ENCODE peak calls at places on chromosomes 11 and 22, in nine cellular contexts. One of them, this sample, is unnamed. For H3K4me1, the result is how much of the 10 kb centered on the place peaks cover.

GRCh38 chr22:48186121-48186790 is 1423.8 kb downstream of the TBC1D22A start:
- DNase-seq in esophagus squamous epithelium: no peak
- DNase-seq in fibroblast of lung: no peak
- DNase-seq in stomach: no peak
- DNase-seq in CD8-positive, alpha-beta T cell: no peak
- DNase-seq in SK-N-SH: no peak
- DNase-seq in astrocyte: no peak
- DNase-seq in colonic mucosa: no peak
- DNase-seq in heart right ventricle: no peak
- DNase-seq in this sample: no peak

GRCh38 chr11:19313140-19313539 is 72.4 kb upstream of the E2F8 start:
- DNase-seq in CD8-positive, alpha-beta T cell: no peak
- DNase-seq in fibroblast of lung: no peak
- DNase-seq in stomach: no peak
- DNase-seq in heart right ventricle: no peak
- DNase-seq in SK-N-SH: peak
- DNase-seq in astrocyte: no peak
- DNase-seq in esophagus squamous epithelium: no peak
- DNase-seq in colonic mucosa: no peak
- DNase-seq in this sample: no peak

GRCh38 chr11:5928811-5929210 is 13.2 kb upstream of the OR56A3 start:
- DNase-seq in heart right ventricle: no peak
- DNase-seq in fibroblast of lung: no peak
- DNase-seq in esophagus squamous epithelium: no peak
- DNase-seq in CD8-positive, alpha-beta T cell: no peak
- DNase-seq in astrocyte: no peak
- DNase-seq in SK-N-SH: no peak
- DNase-seq in colonic mucosa: no peak
- DNase-seq in stomach: no peak
- DNase-seq in this sample: no peak

GRCh38 chr11:104343578-104343977 is 179.6 kb upstream of the PDGFD start:
- DNase-seq in heart right ventricle: no peak
- DNase-seq in esophagus squamous epithelium: no peak
- DNase-seq in stomach: no peak
- DNase-seq in fibroblast of lung: peak
- DNase-seq in colonic mucosa: no peak
- DNase-seq in astrocyte: no peak
- DNase-seq in SK-N-SH: no peak
- DNase-seq in CD8-positive, alpha-beta T cell: no peak
- DNase-seq in this sample: no peak

GRCh38 chr11:103898577-103899336 is 137.7 kb upstream of the DDI1 start:
- DNase-seq in heart right ventricle: no peak
- DNase-seq in colonic mucosa: no peak
- DNase-seq in SK-N-SH: no peak
- DNase-seq in astrocyte: no peak
- DNase-seq in stomach: no peak
- DNase-seq in CD8-positive, alpha-beta T cell: no peak
- DNase-seq in fibroblast of lung: no peak
- DNase-seq in esophagus squamous epithelium: no peak
- DNase-seq in this sample: no peak

GRCh38 chr11:82810326-82810725 is 76.7 kb upstream of the FAM181B start:
- DNase-seq in colonic mucosa: no peak
- DNase-seq in astrocyte: no peak
- DNase-seq in CD8-positive, alpha-beta T cell: no peak
- DNase-seq in SK-N-SH: no peak
- DNase-seq in stomach: no peak
- DNase-seq in esophagus squamous epithelium: no peak
- DNase-seq in heart right ventricle: no peak
- DNase-seq in fibroblast of lung: no peak
- DNase-seq in this sample: no peak

GRCh38 chr11:17979770-17980371 is 33.0 kb downstream of the SERGEF start:
- DNase-seq in stomach: peak
- DNase-seq in astrocyte: no peak
- DNase-seq in heart right ventricle: no peak
- DNase-seq in SK-N-SH: peak
- DNase-seq in esophagus squamous epithelium: no peak
- DNase-seq in fibroblast of lung: peak
- DNase-seq in colonic mucosa: peak
- DNase-seq in CD8-positive, alpha-beta T cell: peak
- DNase-seq in this sample: no peak

GRCh38 chr11:77371646-77372045 is 70.2 kb upstream of the GDPD4 start:
- DNase-seq in astrocyte: no peak
- DNase-seq in heart right ventricle: no peak
- DNase-seq in stomach: no peak
- DNase-seq in esophagus squamous epithelium: no peak
- DNase-seq in colonic mucosa: no peak
- DNase-seq in CD8-positive, alpha-beta T cell: no peak
- DNase-seq in fibroblast of lung: no peak
- DNase-seq in SK-N-SH: no peak
- DNase-seq in this sample: no peak

GRCh38 chr11:129373489-129373953 is 2.1 kb upstream of the BARX2 start:
- DNase-seq in colonic mucosa: no peak
- DNase-seq in SK-N-SH: no peak
- DNase-seq in astrocyte: no peak
- DNase-seq in fibroblast of lung: peak
- DNase-seq in CD8-positive, alpha-beta T cell: no peak
- DNase-seq in stomach: no peak
- DNase-seq in heart right ventricle: no peak
- DNase-seq in esophagus squamous epithelium: no peak
- DNase-seq in this sample: no peak

GRCh38 chr11:19161651-19162050 is 40.1 kb downstream of the CSRP3 start:
- DNase-seq in esophagus squamous epithelium: no peak
- DNase-seq in stomach: no peak
- DNase-seq in astrocyte: no peak
- DNase-seq in colonic mucosa: no peak
- DNase-seq in SK-N-SH: no peak
- DNase-seq in heart right ventricle: no peak
- DNase-seq in CD8-positive, alpha-beta T cell: no peak
- DNase-seq in fibroblast of lung: no peak
- DNase-seq in this sample: no peak

GRCh38 chr11:82978422-82979099 is 77.0 kb downstream of the DDIAS start:
- DNase-seq in astrocyte: peak
- DNase-seq in stomach: no peak
- DNase-seq in heart right ventricle: no peak
- DNase-seq in fibroblast of lung: peak
- DNase-seq in colonic mucosa: no peak
- DNase-seq in esophagus squamous epithelium: no peak
- DNase-seq in SK-N-SH: no peak
- DNase-seq in CD8-positive, alpha-beta T cell: no peak
- DNase-seq in this sample: no peak

GRCh38 chr11:131186629-131187075 is 183.8 kb upstream of the NTM start:
- DNase-seq in astrocyte: no peak
- DNase-seq in fibroblast of lung: no peak
- DNase-seq in CD8-positive, alpha-beta T cell: no peak
- DNase-seq in colonic mucosa: no peak
- DNase-seq in stomach: no peak
- DNase-seq in esophagus squamous epithelium: no peak
- DNase-seq in heart right ventricle: no peak
- DNase-seq in SK-N-SH: no peak
- DNase-seq in this sample: no peak

GRCh38 chr11:79092791-79093313 is 348.0 kb downstream of the TENM4 start:
- DNase-seq in fibroblast of lung: peak
- DNase-seq in heart right ventricle: peak
- DNase-seq in esophagus squamous epithelium: no peak
- DNase-seq in stomach: no peak
- DNase-seq in SK-N-SH: no peak
- DNase-seq in astrocyte: peak
- DNase-seq in colonic mucosa: no peak
- DNase-seq in CD8-positive, alpha-beta T cell: no peak
- DNase-seq in this sample: no peak

GRCh38 chr11:73532310-73532709 is 65.6 kb downstream of the FAM168A start:
- DNase-seq in CD8-positive, alpha-beta T cell: no peak
- DNase-seq in stomach: no peak
- DNase-seq in esophagus squamous epithelium: no peak
- DNase-seq in SK-N-SH: no peak
- DNase-seq in astrocyte: no peak
- DNase-seq in heart right ventricle: no peak
- DNase-seq in colonic mucosa: no peak
- DNase-seq in fibroblast of lung: peak
- DNase-seq in this sample: no peak

GRCh38 chr11:65861165-65861505 is 902 bp downstream of the MUS81 start:
- DNase-seq in esophagus squamous epithelium: no peak
- DNase-seq in fibroblast of lung: no peak
- DNase-seq in colonic mucosa: no peak
- DNase-seq in astrocyte: no peak
- DNase-seq in CD8-positive, alpha-beta T cell: no peak
- DNase-seq in heart right ventricle: peak
- DNase-seq in stomach: no peak
- DNase-seq in SK-N-SH: no peak
- DNase-seq in this sample: no peak

GRCh38 chr11:115860246-115860645 is 356.0 kb upstream of the CADM1 start:
- DNase-seq in CD8-positive, alpha-beta T cell: no peak
- DNase-seq in stomach: no peak
- DNase-seq in astrocyte: peak
- DNase-seq in heart right ventricle: no peak
- DNase-seq in esophagus squamous epithelium: no peak
- DNase-seq in SK-N-SH: no peak
- DNase-seq in colonic mucosa: no peak
- DNase-seq in fibroblast of lung: no peak
- DNase-seq in this sample: no peak

GRCh38 chr11:581342-581741 is 5.1 kb downstream of the PHRF1 start:
- DNase-seq in astrocyte: no peak
- DNase-seq in heart right ventricle: no peak
- DNase-seq in CD8-positive, alpha-beta T cell: no peak
- DNase-seq in colonic mucosa: no peak
- DNase-seq in fibroblast of lung: no peak
- DNase-seq in SK-N-SH: no peak
- DNase-seq in stomach: no peak
- DNase-seq in esophagus squamous epithelium: no peak
- DNase-seq in this sample: no peak

GRCh38 chr11:102513869-102514268 is 16.7 kb downstream of the MMP7 start:
- DNase-seq in SK-N-SH: no peak
- DNase-seq in fibroblast of lung: peak
- DNase-seq in astrocyte: no peak
- DNase-seq in stomach: no peak
- DNase-seq in colonic mucosa: peak
- DNase-seq in esophagus squamous epithelium: no peak
- DNase-seq in heart right ventricle: no peak
- DNase-seq in CD8-positive, alpha-beta T cell: no peak
- DNase-seq in this sample: no peak

GRCh38 chr11:60389279-60389910 is 6.9 kb upstream of the MS4A14 start:
- DNase-seq in esophagus squamous epithelium: no peak
- DNase-seq in heart right ventricle: no peak
- DNase-seq in fibroblast of lung: no peak
- DNase-seq in CD8-positive, alpha-beta T cell: no peak
- DNase-seq in astrocyte: no peak
- DNase-seq in SK-N-SH: no peak
- DNase-seq in colonic mucosa: no peak
- DNase-seq in stomach: no peak
- DNase-seq in this sample: no peak

GRCh38 chr11:72813740-72814138 is 472 bp upstream of the ATG16L2 start:
- DNase-seq in heart right ventricle: peak
- DNase-seq in CD8-positive, alpha-beta T cell: no peak
- DNase-seq in SK-N-SH: peak
- DNase-seq in stomach: peak
- DNase-seq in esophagus squamous epithelium: no peak
- DNase-seq in colonic mucosa: peak
- DNase-seq in astrocyte: no peak
- DNase-seq in fibroblast of lung: peak
- DNase-seq in this sample: no peak

GRCh38 chr22:41285441-41285819 is 557 bp downstream of the RANGAP1 start:
- DNase-seq in CD8-positive, alpha-beta T cell: peak
- DNase-seq in heart right ventricle: peak
- DNase-seq in fibroblast of lung: peak
- DNase-seq in astrocyte: peak
- DNase-seq in SK-N-SH: peak
- DNase-seq in colonic mucosa: peak
- DNase-seq in esophagus squamous epithelium: no peak
- DNase-seq in stomach: peak
- DNase-seq in this sample: peak

GRCh38 chr11:65279713-65280459 is 18.1 kb downstream of the POLA2 start:
- DNase-seq in heart right ventricle: peak
- DNase-seq in colonic mucosa: no peak
- DNase-seq in fibroblast of lung: peak
- DNase-seq in stomach: peak
- DNase-seq in astrocyte: peak
- DNase-seq in esophagus squamous epithelium: no peak
- DNase-seq in SK-N-SH: no peak
- DNase-seq in CD8-positive, alpha-beta T cell: no peak
- DNase-seq in this sample: peak

GRCh38 chr11:31956310-31956709 is 134.6 kb upstream of the RCN1 start:
- DNase-seq in colonic mucosa: no peak
- DNase-seq in SK-N-SH: no peak
- DNase-seq in fibroblast of lung: no peak
- DNase-seq in esophagus squamous epithelium: no peak
- DNase-seq in CD8-positive, alpha-beta T cell: no peak
- DNase-seq in astrocyte: peak
- DNase-seq in stomach: no peak
- DNase-seq in heart right ventricle: no peak
- DNase-seq in this sample: no peak

GRCh38 chr11:50169634-50170033 is 137.0 kb downstream of the OR4C45 start:
- DNase-seq in astrocyte: no peak
- DNase-seq in stomach: no peak
- DNase-seq in CD8-positive, alpha-beta T cell: no peak
- DNase-seq in heart right ventricle: no peak
- DNase-seq in esophagus squamous epithelium: no peak
- DNase-seq in colonic mucosa: no peak
- DNase-seq in SK-N-SH: no peak
- DNase-seq in fibroblast of lung: no peak
- DNase-seq in this sample: no peak
- TF ChIP-seq CTCF in astrocyte: no peak
- TF ChIP-seq CTCF in stomach: no peak
- TF ChIP-seq CTCF in CD8-positive, alpha-beta T cell: no peak
- TF ChIP-seq CTCF in heart right ventricle: no peak
- TF ChIP-seq CTCF in esophagus squamous epithelium: no peak
- TF ChIP-seq CTCF in colonic mucosa: no peak
- TF ChIP-seq CTCF in SK-N-SH: no peak
- TF ChIP-seq CTCF in fibroblast of lung: no peak
- TF ChIP-seq CTCF in this sample: no peak

GRCh38 chr22:42912049-42912448 is 55.0 kb upstream of the ARFGAP3 start:
- DNase-seq in CD8-positive, alpha-beta T cell: no peak
- DNase-seq in astrocyte: no peak
- DNase-seq in heart right ventricle: no peak
- DNase-seq in colonic mucosa: no peak
- DNase-seq in fibroblast of lung: no peak
- DNase-seq in SK-N-SH: no peak
- DNase-seq in esophagus squamous epithelium: no peak
- DNase-seq in stomach: no peak
- DNase-seq in this sample: no peak
- H3K4me1 ChIP-seq in CD8-positive, alpha-beta T cell: under half
- H3K4me1 ChIP-seq in astrocyte: under half
- H3K4me1 ChIP-seq in heart right ventricle: half or more
- H3K4me1 ChIP-seq in colonic mucosa: under half
- H3K4me1 ChIP-seq in fibroblast of lung: under half
- H3K4me1 ChIP-seq in SK-N-SH: under half
- H3K4me1 ChIP-seq in esophagus squamous epithelium: under half
- H3K4me1 ChIP-seq in stomach: half or more
- H3K4me1 ChIP-seq in this sample: under half

GRCh38 chr11:1826552-1827094 is 8.2 kb upstream of the SYT8 start:
- DNase-seq in esophagus squamous epithelium: no peak
- DNase-seq in fibroblast of lung: peak
- DNase-seq in heart right ventricle: no peak
- DNase-seq in colonic mucosa: peak
- DNase-seq in SK-N-SH: peak
- DNase-seq in astrocyte: peak
- DNase-seq in CD8-positive, alpha-beta T cell: no peak
- DNase-seq in stomach: peak
- DNase-seq in this sample: peak
- H3K27ac ChIP-seq in esophagus squamous epithelium: peak
- H3K27ac ChIP-seq in fibroblast of lung: peak
- H3K27ac ChIP-seq in heart right ventricle: peak
- H3K27ac ChIP-seq in colonic mucosa: no peak
- H3K27ac ChIP-seq in SK-N-SH: no peak
- H3K27ac ChIP-seq in astrocyte: peak
- H3K27ac ChIP-seq in CD8-positive, alpha-beta T cell: no peak
- H3K27ac ChIP-seq in stomach: peak
- H3K27ac ChIP-seq in this sample: peak

GRCh38 chr11:86869966-86870570 is 69.7 kb downstream of the PRSS23 start:
- DNase-seq in esophagus squamous epithelium: no peak
- DNase-seq in fibroblast of lung: peak
- DNase-seq in astrocyte: peak
- DNase-seq in stomach: peak
- DNase-seq in CD8-positive, alpha-beta T cell: no peak
- DNase-seq in SK-N-SH: peak
- DNase-seq in heart right ventricle: peak
- DNase-seq in colonic mucosa: peak
- DNase-seq in this sample: no peak
- TF ChIP-seq CTCF in esophagus squamous epithelium: peak
- TF ChIP-seq CTCF in fibroblast of lung: peak
- TF ChIP-seq CTCF in astrocyte: peak
- TF ChIP-seq CTCF in stomach: peak
- TF ChIP-seq CTCF in CD8-positive, alpha-beta T cell: peak
- TF ChIP-seq CTCF in SK-N-SH: peak
- TF ChIP-seq CTCF in heart right ventricle: peak
- TF ChIP-seq CTCF in colonic mucosa: peak
- TF ChIP-seq CTCF in this sample: peak